ENCODE peak calls at places on chromosomes 5 and 9, in five cellular contexts. One of them, this sample, is unnamed.

GRCh38 chr5:98108497-98108896 is 665.0 kb upstream of the RGMB start:
- DNase-seq in right cardiac atrium: no peak
- DNase-seq in CD8-positive, alpha-beta T cell: no peak
- DNase-seq in uterus: no peak
- DNase-seq in A549: no peak
- DNase-seq in this sample: no peak

GRCh38 chr5:82886911-82887310 is 190.3 kb downstream of the TMEM167A start:
- DNase-seq in right cardiac atrium: no peak
- DNase-seq in CD8-positive, alpha-beta T cell: no peak
- DNase-seq in uterus: no peak
- DNase-seq in A549: no peak
- DNase-seq in this sample: no peak

GRCh38 chr5:78221964-78222451 is 72.5 kb downstream of the AP3B1 start:
- DNase-seq in right cardiac atrium: no peak
- DNase-seq in CD8-positive, alpha-beta T cell: no peak
- DNase-seq in uterus: no peak
- DNase-seq in A549: no peak
- DNase-seq in this sample: no peak

GRCh38 chr5:157651623-157652376 is 438 bp downstream of the SOX30 start:
- DNase-seq in right cardiac atrium: peak; percentile 73
- DNase-seq in CD8-positive, alpha-beta T cell: peak; percentile 75
- DNase-seq in uterus: peak; percentile 20
- DNase-seq in A549: no peak
- DNase-seq in this sample: no peak

GRCh38 chr5:72566746-72567145 is 59.5 kb upstream of the ZNF366 start:
- DNase-seq in right cardiac atrium: no peak
- DNase-seq in CD8-positive, alpha-beta T cell: no peak
- DNase-seq in uterus: no peak
- DNase-seq in A549: no peak
- DNase-seq in this sample: no peak

GRCh38 chr9:123365287-123365880 is 9.4 kb downstream of the CRB2 start:
- DNase-seq in right cardiac atrium: no peak
- DNase-seq in CD8-positive, alpha-beta T cell: no peak
- DNase-seq in uterus: no peak
- DNase-seq in A549: no peak
- DNase-seq in this sample: no peak

GRCh38 chr9:126861707-126862460 is 1.4 kb downstream of the ZBTB34 start:
- DNase-seq in right cardiac atrium: no peak
- DNase-seq in CD8-positive, alpha-beta T cell: no peak
- DNase-seq in uterus: no peak
- DNase-seq in A549: no peak
- DNase-seq in this sample: no peak

GRCh38 chr5:168578006-168578405 is 1.2 kb downstream of the PANK3 start:
- DNase-seq in right cardiac atrium: no peak
- DNase-seq in CD8-positive, alpha-beta T cell: no peak
- DNase-seq in uterus: no peak
- DNase-seq in A549: peak; percentile 11
- DNase-seq in this sample: no peak

GRCh38 chr9:118503236-118503635 is 799.0 kb downstream of the TLR4 start:
- DNase-seq in right cardiac atrium: no peak
- DNase-seq in CD8-positive, alpha-beta T cell: no peak
- DNase-seq in uterus: no peak
- DNase-seq in A549: no peak
- DNase-seq in this sample: no peak

GRCh38 chr9:94156549-94157407 is 72.5 kb downstream of the PTPDC1 start:
- DNase-seq in right cardiac atrium: peak; percentile 87
- DNase-seq in CD8-positive, alpha-beta T cell: no peak
- DNase-seq in uterus: peak; percentile 81
- DNase-seq in A549: peak; percentile 44
- DNase-seq in this sample: no peak

GRCh38 chr5:67205981-67206380 is 9.4 kb upstream of the CD180 start:
- DNase-seq in right cardiac atrium: no peak
- DNase-seq in CD8-positive, alpha-beta T cell: no peak
- DNase-seq in uterus: no peak
- DNase-seq in A549: no peak
- DNase-seq in this sample: no peak

GRCh38 chr9:88653926-88654325 is 118.9 kb downstream of the NXNL2 start:
- DNase-seq in right cardiac atrium: no peak
- DNase-seq in CD8-positive, alpha-beta T cell: no peak
- DNase-seq in uterus: no peak
- DNase-seq in A549: no peak
- DNase-seq in this sample: no peak

GRCh38 chr5:136006164-136006563 is 22.6 kb upstream of the TGFBI start:
- DNase-seq in right cardiac atrium: no peak
- DNase-seq in CD8-positive, alpha-beta T cell: no peak
- DNase-seq in uterus: no peak
- DNase-seq in A549: no peak
- DNase-seq in this sample: no peak

GRCh38 chr5:87211676-87212075 is 56.0 kb upstream of the RASA1 start:
- DNase-seq in right cardiac atrium: no peak
- DNase-seq in CD8-positive, alpha-beta T cell: no peak
- DNase-seq in uterus: no peak
- DNase-seq in A549: no peak
- DNase-seq in this sample: no peak
- H3K27ac ChIP-seq in right cardiac atrium: no peak overlapping the region
- H3K27ac ChIP-seq in CD8-positive, alpha-beta T cell: no peak overlapping the region
- H3K27ac ChIP-seq in uterus: no peak overlapping the region
- H3K27ac ChIP-seq in A549: no peak overlapping the region
- H3K27ac ChIP-seq in this sample: peak overlapping the region; percentile 37

GRCh38 chr5:1382248-1382700 is 37.4 kb upstream of the CLPTM1L start:
- DNase-seq in right cardiac atrium: no peak
- DNase-seq in CD8-positive, alpha-beta T cell: no peak
- DNase-seq in uterus: no peak
- DNase-seq in A549: no peak
- DNase-seq in this sample: no peak

GRCh38 chr5:1380011-1380817 is 35.3 kb upstream of the CLPTM1L start:
- DNase-seq in right cardiac atrium: peak; percentile 59
- DNase-seq in CD8-positive, alpha-beta T cell: peak; percentile 67
- DNase-seq in uterus: no peak
- DNase-seq in A549: no peak
- DNase-seq in this sample: no peak

GRCh38 chr5:1380910-1381309 is 36.0 kb upstream of the CLPTM1L start:
- DNase-seq in right cardiac atrium: no peak
- DNase-seq in CD8-positive, alpha-beta T cell: no peak
- DNase-seq in uterus: no peak
- DNase-seq in A549: no peak
- DNase-seq in this sample: no peak

GRCh38 chr5:1383344-1383743 is 38.4 kb upstream of the CLPTM1L start:
- DNase-seq in right cardiac atrium: no peak
- DNase-seq in CD8-positive, alpha-beta T cell: no peak
- DNase-seq in uterus: no peak
- DNase-seq in A549: no peak
- DNase-seq in this sample: no peak

DNA sequence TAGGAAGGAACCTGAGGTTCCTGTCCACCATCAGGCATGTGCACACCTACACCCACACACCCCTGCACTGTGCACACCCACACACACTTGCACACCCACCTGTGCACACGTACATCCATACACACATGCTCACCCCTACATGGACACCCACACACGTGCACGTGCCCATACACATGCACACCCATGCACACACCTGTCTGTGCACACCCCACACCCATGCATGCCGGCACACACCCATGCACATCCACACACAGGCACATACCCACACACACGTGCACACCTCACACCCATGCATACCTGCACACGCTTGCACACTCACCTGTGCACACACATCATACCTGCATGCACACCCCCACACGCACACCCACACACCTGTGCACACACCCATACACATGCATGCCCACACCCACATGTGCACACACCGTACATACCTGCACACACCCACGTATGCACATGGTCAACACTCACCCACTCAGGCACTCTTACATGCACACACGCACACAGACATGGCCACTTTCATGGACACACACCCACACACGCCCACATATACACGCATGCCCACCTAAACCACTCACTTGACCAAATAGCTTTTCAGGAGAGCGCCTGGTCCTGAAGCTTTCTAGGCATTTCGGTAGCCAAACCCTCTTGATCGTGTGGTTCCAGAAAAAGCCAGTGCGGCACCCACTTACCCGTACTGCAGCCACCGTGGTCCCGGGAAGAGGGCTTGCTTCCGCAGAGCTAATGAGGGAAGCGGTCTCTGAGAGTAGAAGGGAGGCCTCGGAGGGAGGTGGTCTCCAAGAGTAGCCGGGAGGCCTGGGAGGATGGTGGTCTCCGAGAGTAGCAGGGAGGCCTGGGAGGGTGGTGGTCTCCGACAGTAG is 36.7 kb upstream of the CLPTM1L start:
- DNase-seq in right cardiac atrium: no peak
- DNase-seq in CD8-positive, alpha-beta T cell: no peak
- DNase-seq in uterus: no peak
- DNase-seq in A549: no peak
- DNase-seq in this sample: no peak
- H3K4me1 ChIP-seq in right cardiac atrium: peaks cover 2% of the 10 kb centered on the region
- H3K4me1 ChIP-seq in CD8-positive, alpha-beta T cell: peaks cover 19% of the 10 kb centered on the region
- H3K4me1 ChIP-seq in uterus: no peaks in the 10 kb centered on the region
- H3K4me1 ChIP-seq in A549: peaks cover 6% of the 10 kb centered on the region
- H3K4me1 ChIP-seq in this sample: no peaks in the 10 kb centered on the region

GRCh38 chr5:89991592-89991991 is 418.0 kb downstream of the CETN3 start:
- DNase-seq in right cardiac atrium: no peak
- DNase-seq in CD8-positive, alpha-beta T cell: no peak
- DNase-seq in uterus: no peak
- DNase-seq in A549: no peak
- DNase-seq in this sample: no peak

GRCh38 chr5:89988998-89989690 is 420.4 kb downstream of the CETN3 start:
- DNase-seq in right cardiac atrium: peak; percentile 35
- DNase-seq in CD8-positive, alpha-beta T cell: no peak
- DNase-seq in uterus: no peak
- DNase-seq in A549: no peak
- DNase-seq in this sample: no peak

GRCh38 chr5:89992201-89992600 is 417.4 kb downstream of the CETN3 start:
- DNase-seq in right cardiac atrium: no peak
- DNase-seq in CD8-positive, alpha-beta T cell: no peak
- DNase-seq in uterus: no peak
- DNase-seq in A549: no peak
- DNase-seq in this sample: no peak

GRCh38 chr5:89988129-89988528 is 421.4 kb downstream of the CETN3 start:
- DNase-seq in right cardiac atrium: no peak
- DNase-seq in CD8-positive, alpha-beta T cell: no peak
- DNase-seq in uterus: no peak
- DNase-seq in A549: no peak
- DNase-seq in this sample: no peak

DNA sequence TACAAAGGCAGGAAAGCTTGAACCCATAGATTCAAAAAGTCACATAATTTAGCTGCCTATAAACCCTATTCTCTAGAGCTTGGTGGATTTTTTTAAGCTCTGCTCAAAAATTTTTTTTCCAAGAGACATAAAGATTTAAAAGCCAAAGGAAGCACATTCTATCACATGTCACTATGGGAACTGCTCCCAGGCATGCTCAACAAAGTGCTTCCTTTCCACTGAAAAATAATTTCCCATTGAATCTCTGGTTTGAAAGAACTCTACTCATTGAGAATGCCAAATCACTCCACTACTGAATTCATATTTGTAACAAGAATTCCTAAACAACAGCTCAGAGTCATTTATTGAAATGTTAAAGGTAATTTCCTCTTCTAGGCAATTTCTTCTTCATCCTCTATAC is 419.7 kb downstream of the CETN3 start:
- DNase-seq in right cardiac atrium: no peak
- DNase-seq in CD8-positive, alpha-beta T cell: no peak
- DNase-seq in uterus: no peak
- DNase-seq in A549: no peak
- DNase-seq in this sample: no peak
- H3K27ac ChIP-seq in right cardiac atrium: no peak overlapping the region
- H3K27ac ChIP-seq in CD8-positive, alpha-beta T cell: no peak overlapping the region
- H3K27ac ChIP-seq in uterus: no peak overlapping the region
- H3K27ac ChIP-seq in A549: no peak overlapping the region
- H3K27ac ChIP-seq in this sample: no peak overlapping the region

GRCh38 chr5:14210729-14211128 is 67.6 kb downstream of the TRIO start:
- DNase-seq in right cardiac atrium: no peak
- DNase-seq in CD8-positive, alpha-beta T cell: no peak
- DNase-seq in uterus: no peak
- DNase-seq in A549: no peak
- DNase-seq in this sample: no peak
- H3K4me1 ChIP-seq in right cardiac atrium: peaks cover 13% of the 10 kb centered on the region
- H3K4me1 ChIP-seq in CD8-positive, alpha-beta T cell: no peaks in the 10 kb centered on the region
- H3K4me1 ChIP-seq in uterus: no peaks in the 10 kb centered on the region
- H3K4me1 ChIP-seq in A549: peaks cover 87% of the 10 kb centered on the region
- H3K4me1 ChIP-seq in this sample: peaks cover 77% of the 10 kb centered on the region

GRCh38 chr9:3032898-3033297 is 189.0 kb upstream of the PUM3 start:
- DNase-seq in right cardiac atrium: no peak
- DNase-seq in CD8-positive, alpha-beta T cell: no peak
- DNase-seq in uterus: no peak
- DNase-seq in A549: no peak
- DNase-seq in this sample: no peak
- H3K27ac ChIP-seq in right cardiac atrium: no peak overlapping the region
- H3K27ac ChIP-seq in CD8-positive, alpha-beta T cell: no peak overlapping the region
- H3K27ac ChIP-seq in uterus: no peak overlapping the region
- H3K27ac ChIP-seq in A549: no peak overlapping the region
- H3K27ac ChIP-seq in this sample: no peak overlapping the region

GRCh38 chr5:143154495-143155375 is 248.8 kb downstream of the NR3C1 start:
- DNase-seq in right cardiac atrium: no peak
- DNase-seq in CD8-positive, alpha-beta T cell: no peak
- DNase-seq in uterus: no peak
- DNase-seq in A549: no peak
- DNase-seq in this sample: no peak

GRCh38 chr5:143153332-143154119 is 250.0 kb downstream of the NR3C1 start:
- DNase-seq in right cardiac atrium: peak; percentile 79
- DNase-seq in CD8-positive, alpha-beta T cell: no peak
- DNase-seq in uterus: peak; percentile 73
- DNase-seq in A549: no peak
- DNase-seq in this sample: no peak

GRCh38 chr5:143152445-143152844 is 251.0 kb downstream of the NR3C1 start:
- DNase-seq in right cardiac atrium: no peak
- DNase-seq in CD8-positive, alpha-beta T cell: no peak
- DNase-seq in uterus: no peak
- DNase-seq in A549: no peak
- DNase-seq in this sample: no peak

GRCh38 chr5:143155445-143155844 is 248.0 kb downstream of the NR3C1 start:
- DNase-seq in right cardiac atrium: no peak
- DNase-seq in CD8-positive, alpha-beta T cell: no peak
- DNase-seq in uterus: no peak
- DNase-seq in A549: no peak
- DNase-seq in this sample: no peak

DNA sequence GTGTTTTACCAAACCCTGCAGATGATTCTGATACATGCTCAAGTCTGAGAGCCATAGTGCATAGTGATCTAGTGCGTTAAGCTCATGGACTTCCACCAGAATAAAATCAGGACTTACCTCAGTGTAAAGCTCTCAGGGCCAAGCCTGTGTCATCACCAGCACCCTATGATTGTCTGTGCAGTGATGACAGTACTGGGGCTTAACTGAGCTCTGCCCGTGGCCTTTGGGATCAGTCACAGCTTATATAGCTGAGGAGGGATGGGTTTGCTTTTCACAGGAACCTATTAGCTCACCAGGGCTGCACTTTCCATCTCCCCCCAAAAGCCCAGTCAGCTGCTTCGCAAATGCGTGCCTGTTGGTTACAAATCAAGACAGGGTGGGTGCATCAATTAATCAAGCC is 246.9 kb downstream of the NR3C1 start:
- DNase-seq in right cardiac atrium: no peak
- DNase-seq in CD8-positive, alpha-beta T cell: no peak
- DNase-seq in uterus: no peak
- DNase-seq in A549: no peak
- DNase-seq in this sample: no peak
- H3K4me1 ChIP-seq in right cardiac atrium: peaks cover 3% of the 10 kb centered on the region
- H3K4me1 ChIP-seq in CD8-positive, alpha-beta T cell: no peaks in the 10 kb centered on the region
- H3K4me1 ChIP-seq in uterus: peaks cover 12% of the 10 kb centered on the region
- H3K4me1 ChIP-seq in A549: peaks cover 17% of the 10 kb centered on the region
- H3K4me1 ChIP-seq in this sample: peaks cover 15% of the 10 kb centered on the region

GRCh38 chr5:178232124-178232919 is at the start of gene PHYKPL:
- DNase-seq in right cardiac atrium: peak; percentile 86
- DNase-seq in CD8-positive, alpha-beta T cell: peak; percentile 65
- DNase-seq in uterus: peak; percentile 63
- DNase-seq in A549: peak; percentile 64
- DNase-seq in this sample: no peak
- H3K27ac ChIP-seq in right cardiac atrium: peak within 1 kb of the TSS; percentile 76
- H3K27ac ChIP-seq in CD8-positive, alpha-beta T cell: peak within 1 kb of the TSS; percentile 78
- H3K27ac ChIP-seq in uterus: peak within 1 kb of the TSS; percentile 97
- H3K27ac ChIP-seq in A549: peak within 1 kb of the TSS; percentile 96
- H3K27ac ChIP-seq in this sample: peak within 1 kb of the TSS; percentile 73

This sample was measured in RWPE2.